ENCODE peak calls at places on chromosomes 12 and 14, in five cellular contexts. One of them, this sample, is unnamed.

GRCh38 chr14:94906991-94907587 is 137.2 kb upstream of the GSC start:
- DNase-seq in astrocyte of the cerebellum: no peak
- DNase-seq in HFF-Myc: no peak
- DNase-seq in upper lobe of left lung: no peak
- DNase-seq in GM12865: no peak
- DNase-seq in this sample: no peak

GRCh38 chr12:115506822-115507629 is 770.5 kb downstream of the MED13L start:
- DNase-seq in astrocyte of the cerebellum: no peak
- DNase-seq in HFF-Myc: no peak
- DNase-seq in upper lobe of left lung: no peak
- DNase-seq in GM12865: no peak
- DNase-seq in this sample: no peak

GRCh38 chr12:70774055-70774454 is 136.8 kb upstream of the PTPRB start:
- DNase-seq in astrocyte of the cerebellum: no peak
- DNase-seq in HFF-Myc: no peak
- DNase-seq in upper lobe of left lung: no peak
- DNase-seq in GM12865: no peak
- DNase-seq in this sample: no peak

GRCh38 chr14:21525571-21525970 is 575 bp downstream of the SALL2 start:
- DNase-seq in astrocyte of the cerebellum: no peak
- DNase-seq in HFF-Myc: no peak
- DNase-seq in upper lobe of left lung: no peak
- DNase-seq in GM12865: no peak
- DNase-seq in this sample: no peak

GRCh38 chr12:101759396-101760047 is 20.3 kb upstream of the SYCP3 start:
- DNase-seq in astrocyte of the cerebellum: no peak
- DNase-seq in HFF-Myc: peak; percentile 5
- DNase-seq in upper lobe of left lung: no peak
- DNase-seq in GM12865: peak; percentile 37
- DNase-seq in this sample: no peak

GRCh38 chr12:57739387-57739786 is 845 bp upstream of the AGAP2 start:
- DNase-seq in astrocyte of the cerebellum: no peak
- DNase-seq in HFF-Myc: no peak
- DNase-seq in upper lobe of left lung: no peak
- DNase-seq in GM12865: no peak
- DNase-seq in this sample: no peak

GRCh38 chr14:52863339-52863700 is 71.9 kb upstream of the GNPNAT1 start:
- DNase-seq in astrocyte of the cerebellum: no peak
- DNase-seq in HFF-Myc: no peak
- DNase-seq in upper lobe of left lung: no peak
- DNase-seq in GM12865: no peak
- DNase-seq in this sample: no peak

GRCh38 chr14:104149617-104150141 is 11.3 kb downstream of the KIF26A start:
- DNase-seq in astrocyte of the cerebellum: peak; percentile 24
- DNase-seq in HFF-Myc: no peak
- DNase-seq in upper lobe of left lung: no peak
- DNase-seq in GM12865: no peak
- DNase-seq in this sample: no peak

GRCh38 chr14:81453166-81453766 is 53.1 kb upstream of the STON2 start:
- DNase-seq in astrocyte of the cerebellum: peak; percentile 42
- DNase-seq in HFF-Myc: no peak
- DNase-seq in upper lobe of left lung: peak; percentile 36
- DNase-seq in GM12865: peak; percentile 67
- DNase-seq in this sample: no peak

GRCh38 chr12:113259499-113259953 is 38.3 kb downstream of the TPCN1 start:
- DNase-seq in astrocyte of the cerebellum: no peak
- DNase-seq in HFF-Myc: peak; percentile 36
- DNase-seq in upper lobe of left lung: peak; percentile 49
- DNase-seq in GM12865: no peak
- DNase-seq in this sample: no peak

GRCh38 chr12:76535170-76535569 is 24.4 kb downstream of the OSBPL8 start:
- DNase-seq in astrocyte of the cerebellum: no peak
- DNase-seq in HFF-Myc: no peak
- DNase-seq in upper lobe of left lung: no peak
- DNase-seq in GM12865: no peak
- DNase-seq in this sample: no peak

GRCh38 chr12:101498252-101498651 is 23.1 kb downstream of the SPIC start:
- DNase-seq in astrocyte of the cerebellum: no peak
- DNase-seq in HFF-Myc: no peak
- DNase-seq in upper lobe of left lung: no peak
- DNase-seq in GM12865: no peak
- DNase-seq in this sample: no peak

GRCh38 chr14:97603201-97603600 is 806.0 kb downstream of the VRK1 start:
- DNase-seq in astrocyte of the cerebellum: no peak
- DNase-seq in HFF-Myc: no peak
- DNase-seq in upper lobe of left lung: no peak
- DNase-seq in GM12865: peak; percentile 35
- DNase-seq in this sample: no peak

GRCh38 chr12:60992087-60992486 is 1268.1 kb upstream of the USP15 start:
- DNase-seq in astrocyte of the cerebellum: no peak
- DNase-seq in HFF-Myc: no peak
- DNase-seq in upper lobe of left lung: no peak
- DNase-seq in GM12865: no peak
- DNase-seq in this sample: no peak

GRCh38 chr12:93323625-93324165 is 54.0 kb upstream of the NUDT4 start:
- DNase-seq in astrocyte of the cerebellum: no peak
- DNase-seq in HFF-Myc: no peak
- DNase-seq in upper lobe of left lung: no peak
- DNase-seq in GM12865: peak; percentile 60
- DNase-seq in this sample: no peak

GRCh38 chr14:90644882-90645281 is 171.3 kb downstream of the TTC7B start:
- DNase-seq in astrocyte of the cerebellum: no peak
- DNase-seq in HFF-Myc: peak; percentile 38
- DNase-seq in upper lobe of left lung: no peak
- DNase-seq in GM12865: no peak
- DNase-seq in this sample: no peak

GRCh38 chr12:47835017-47835830 is 15.5 kb upstream of the HDAC7 start:
- DNase-seq in astrocyte of the cerebellum: no peak
- DNase-seq in HFF-Myc: no peak
- DNase-seq in upper lobe of left lung: no peak
- DNase-seq in GM12865: no peak
- DNase-seq in this sample: no peak

GRCh38 chr12:15273896-15274295 is 48.4 kb upstream of the PTPRO start:
- DNase-seq in astrocyte of the cerebellum: no peak
- DNase-seq in HFF-Myc: no peak
- DNase-seq in upper lobe of left lung: no peak
- DNase-seq in GM12865: peak; percentile 17
- DNase-seq in this sample: no peak

GRCh38 chr12:130281157-130281799 is 56.4 kb upstream of the PIWIL1 start:
- DNase-seq in astrocyte of the cerebellum: no peak
- DNase-seq in HFF-Myc: no peak
- DNase-seq in upper lobe of left lung: no peak
- DNase-seq in GM12865: peak; percentile 3
- DNase-seq in this sample: peak; percentile 27

GRCh38 chr12:29365091-29365490 is 15.9 kb downstream of the ERGIC2 start:
- DNase-seq in astrocyte of the cerebellum: no peak
- DNase-seq in HFF-Myc: no peak
- DNase-seq in upper lobe of left lung: no peak
- DNase-seq in GM12865: no peak
- DNase-seq in this sample: no peak

GRCh38 chr12:51520576-51521325 is 70.3 kb upstream of the SCN8A start:
- DNase-seq in astrocyte of the cerebellum: no peak
- DNase-seq in HFF-Myc: no peak
- DNase-seq in upper lobe of left lung: no peak
- DNase-seq in GM12865: no peak
- DNase-seq in this sample: no peak

GRCh38 chr12:6703631-6704030 is 3.0 kb upstream of the PIANP start:
- DNase-seq in astrocyte of the cerebellum: no peak
- DNase-seq in HFF-Myc: no peak
- DNase-seq in upper lobe of left lung: no peak
- DNase-seq in GM12865: peak; percentile 31
- DNase-seq in this sample: no peak

GRCh38 chr12:41228066-41228820 is 40.1 kb downstream of the PDZRN4 start:
- DNase-seq in astrocyte of the cerebellum: no peak
- DNase-seq in HFF-Myc: no peak
- DNase-seq in upper lobe of left lung: no peak
- DNase-seq in GM12865: no peak
- DNase-seq in this sample: no peak

GRCh38 chr14:74580275-74580672 is 31.8 kb downstream of the LTBP2 start:
- DNase-seq in astrocyte of the cerebellum: no peak
- DNase-seq in HFF-Myc: no peak
- DNase-seq in upper lobe of left lung: no peak
- DNase-seq in GM12865: no peak
- DNase-seq in this sample: no peak

GRCh38 chr12:110931315-110931728 is 10.9 kb upstream of the MYL2 start:
- DNase-seq in astrocyte of the cerebellum: no peak
- DNase-seq in HFF-Myc: no peak
- DNase-seq in upper lobe of left lung: no peak
- DNase-seq in GM12865: no peak
- DNase-seq in this sample: no peak

GRCh38 chr12:90652280-90652679 is 302.7 kb downstream of the CCER1 start:
- DNase-seq in astrocyte of the cerebellum: no peak
- DNase-seq in HFF-Myc: no peak
- DNase-seq in upper lobe of left lung: no peak
- DNase-seq in GM12865: no peak
- DNase-seq in this sample: no peak

GRCh38 chr12:2960432-2960956 is 1.3 kb downstream of the TEAD4 start:
- DNase-seq in astrocyte of the cerebellum: no peak
- DNase-seq in HFF-Myc: no peak
- DNase-seq in upper lobe of left lung: no peak
- DNase-seq in GM12865: peak; percentile 13
- DNase-seq in this sample: no peak

GRCh38 chr12:52942056-52942913 is 6.6 kb upstream of the KRT18 start:
- DNase-seq in astrocyte of the cerebellum: no peak
- DNase-seq in HFF-Myc: no peak
- DNase-seq in upper lobe of left lung: no peak
- DNase-seq in GM12865: no peak
- DNase-seq in this sample: no peak

GRCh38 chr12:109278912-109279311 is 30.2 kb downstream of the FOXN4 start:
- DNase-seq in astrocyte of the cerebellum: no peak
- DNase-seq in HFF-Myc: no peak
- DNase-seq in upper lobe of left lung: no peak
- DNase-seq in GM12865: no peak
- DNase-seq in this sample: no peak

GRCh38 chr12:109277255-109277898 is 31.7 kb downstream of the FOXN4 start:
- DNase-seq in astrocyte of the cerebellum: no peak
- DNase-seq in HFF-Myc: no peak
- DNase-seq in upper lobe of left lung: no peak
- DNase-seq in GM12865: no peak
- DNase-seq in this sample: no peak

GRCh38 chr12:109276160-109276559 is 32.9 kb downstream of the FOXN4 start:
- DNase-seq in astrocyte of the cerebellum: no peak
- DNase-seq in HFF-Myc: no peak
- DNase-seq in upper lobe of left lung: no peak
- DNase-seq in GM12865: no peak
- DNase-seq in this sample: no peak

GRCh38 chr12:109279525-109279924 is 29.6 kb downstream of the FOXN4 start:
- DNase-seq in astrocyte of the cerebellum: no peak
- DNase-seq in HFF-Myc: no peak
- DNase-seq in upper lobe of left lung: no peak
- DNase-seq in GM12865: no peak
- DNase-seq in this sample: no peak

DNA sequence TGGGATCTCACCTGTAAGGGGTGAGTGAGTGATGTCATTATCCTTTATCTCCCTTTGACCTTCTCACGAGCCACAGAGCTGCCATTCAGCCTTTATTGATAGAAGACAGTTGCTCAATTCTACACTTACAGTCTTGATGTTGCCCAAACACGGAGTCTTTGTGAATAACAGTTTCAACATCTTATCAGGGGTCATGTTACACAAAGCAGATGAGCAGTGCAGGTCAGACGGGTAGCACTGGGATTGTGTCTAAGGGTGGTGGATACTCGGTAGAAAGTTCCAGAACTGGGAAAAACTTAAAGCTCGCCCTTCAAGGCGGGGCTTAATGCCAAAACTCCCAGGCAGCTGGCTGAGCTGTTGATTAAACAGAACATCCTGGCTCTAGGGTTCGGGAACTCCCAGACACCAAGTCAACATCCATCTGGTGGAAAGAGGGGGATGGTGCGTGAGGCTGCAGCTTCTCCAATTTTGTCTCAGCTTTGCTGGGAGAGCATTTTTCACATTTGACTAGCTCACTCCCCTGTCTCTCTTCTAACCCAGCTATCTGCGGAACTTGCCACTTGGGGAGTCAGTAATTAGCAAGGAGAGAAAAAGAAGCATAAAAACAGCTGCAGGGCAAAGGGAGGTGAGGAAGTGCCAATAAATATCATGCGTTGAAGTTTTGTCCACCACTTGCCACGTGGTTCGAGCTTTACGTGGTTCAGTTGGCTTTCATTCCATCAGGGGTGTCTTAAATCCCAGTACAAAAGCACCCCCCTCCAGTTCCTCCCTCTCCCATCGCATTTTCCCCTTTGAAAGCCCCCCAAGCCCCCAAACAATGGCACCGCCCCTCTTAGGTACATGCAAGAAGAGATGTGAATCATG is 31.0 kb downstream of the FOXN4 start:
- DNase-seq in astrocyte of the cerebellum: no peak
- DNase-seq in HFF-Myc: no peak
- DNase-seq in upper lobe of left lung: no peak
- DNase-seq in GM12865: no peak
- DNase-seq in this sample: no peak
- TF ChIP-seq CTCF in astrocyte of the cerebellum: no peak
- TF ChIP-seq CTCF in HFF-Myc: no peak
- TF ChIP-seq CTCF in upper lobe of left lung: no peak
- TF ChIP-seq CTCF in GM12865: no peak
- TF ChIP-seq CTCF in this sample: no peak

GRCh38 chr12:49565119-49565955 is 2.6 kb downstream of the MCRS1 start:
- DNase-seq in astrocyte of the cerebellum: no peak
- DNase-seq in HFF-Myc: no peak
- DNase-seq in upper lobe of left lung: no peak
- DNase-seq in GM12865: no peak
- DNase-seq in this sample: no peak
- TF ChIP-seq CTCF in astrocyte of the cerebellum: no peak
- TF ChIP-seq CTCF in HFF-Myc: no peak
- TF ChIP-seq CTCF in upper lobe of left lung: no peak
- TF ChIP-seq CTCF in GM12865: no peak
- TF ChIP-seq CTCF in this sample: no peak

DNA sequence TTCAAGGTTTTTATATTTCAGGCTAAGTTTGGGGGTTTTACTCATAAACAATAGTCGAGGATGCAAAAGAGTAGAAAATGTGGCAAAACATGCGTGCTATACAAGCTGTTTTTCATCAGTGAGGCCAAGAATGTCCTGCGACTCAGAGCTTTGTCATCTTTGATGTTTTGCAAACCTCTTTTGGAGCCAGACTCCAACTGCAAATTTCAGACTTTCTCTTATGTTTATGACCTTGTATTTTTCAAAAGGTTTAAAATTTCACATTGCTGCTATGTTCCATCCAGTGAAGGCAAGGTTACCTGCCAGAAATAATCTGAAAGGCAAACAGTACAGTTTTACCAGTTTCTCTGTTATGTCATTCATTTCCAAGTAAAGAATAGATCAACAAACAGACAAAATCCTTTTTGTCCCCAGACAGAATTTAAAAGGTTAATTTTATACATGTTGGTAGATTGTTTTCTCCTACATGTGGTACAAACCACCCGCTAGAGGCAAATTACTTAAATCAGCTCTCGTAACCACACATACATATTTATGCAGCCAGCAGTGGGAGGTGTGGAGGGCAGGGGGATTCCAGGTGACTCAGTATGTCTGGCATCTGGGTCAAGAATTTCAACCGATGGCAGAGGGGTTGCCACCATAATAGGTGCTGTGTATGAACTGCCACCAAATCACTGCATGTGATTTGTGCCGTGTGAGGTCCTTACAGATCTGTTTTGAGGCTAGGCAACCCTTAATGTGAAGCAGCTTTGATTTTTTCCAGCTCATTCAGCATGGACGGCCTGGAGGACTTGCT is 119.8 kb upstream of the CPM start:
- DNase-seq in astrocyte of the cerebellum: peak; percentile 75
- DNase-seq in HFF-Myc: peak; percentile 66
- DNase-seq in upper lobe of left lung: peak; percentile 55
- DNase-seq in GM12865: peak; percentile 56
- DNase-seq in this sample: no peak
- TF ChIP-seq CTCF in astrocyte of the cerebellum: peak; percentile 10
- TF ChIP-seq CTCF in HFF-Myc: no peak
- TF ChIP-seq CTCF in upper lobe of left lung: no peak
- TF ChIP-seq CTCF in GM12865: no peak
- TF ChIP-seq CTCF in this sample: no peak

GRCh38 chr14:85531594-85532391 is 1.8 kb downstream of the FLRT2 start:
- DNase-seq in astrocyte of the cerebellum: no peak
- DNase-seq in HFF-Myc: no peak
- DNase-seq in upper lobe of left lung: peak; percentile 36
- DNase-seq in GM12865: no peak
- DNase-seq in this sample: no peak
- TF ChIP-seq CTCF in astrocyte of the cerebellum: peak; percentile 46
- TF ChIP-seq CTCF in HFF-Myc: peak; percentile 44
- TF ChIP-seq CTCF in upper lobe of left lung: no peak
- TF ChIP-seq CTCF in GM12865: no peak
- TF ChIP-seq CTCF in this sample: no peak

This sample was measured in activated B cell treated with CpG ODN at 0.5 μM for 24 hours.